ENCODE peak calls at places on chromosomes 16 and 17, in five cellular contexts. One of them, this sample, is unnamed.

GRCh38 chr16:30113031-30113710 is at the start of gene GDPD3:
- DNase-seq in NCI-H1092 treated with DMSO at 0.1 percent for 48 hours: no peak
- DNase-seq in fibroblast of the aortic adventitia: peak
- DNase-seq in endothelial cell: no peak
- DNase-seq in mesothelial cell of epicardium: no peak
- DNase-seq in this sample: no peak

GRCh38 chr17:78993981-78994671 is 14.4 kb upstream of the LGALS3BP start:
- DNase-seq in NCI-H1092 treated with DMSO at 0.1 percent for 48 hours: no peak
- DNase-seq in fibroblast of the aortic adventitia: no peak
- DNase-seq in endothelial cell: no peak
- DNase-seq in mesothelial cell of epicardium: no peak
- DNase-seq in this sample: no peak

GRCh38 chr17:80413771-80414507 is 1.0 kb upstream of the ENDOV start:
- DNase-seq in NCI-H1092 treated with DMSO at 0.1 percent for 48 hours: peak
- DNase-seq in fibroblast of the aortic adventitia: no peak
- DNase-seq in endothelial cell: no peak
- DNase-seq in mesothelial cell of epicardium: no peak
- DNase-seq in this sample: no peak

GRCh38 chr17:45851873-45852272 is 7.2 kb downstream of the SPPL2C start:
- DNase-seq in NCI-H1092 treated with DMSO at 0.1 percent for 48 hours: no peak
- DNase-seq in fibroblast of the aortic adventitia: no peak
- DNase-seq in endothelial cell: no peak
- DNase-seq in mesothelial cell of epicardium: no peak
- DNase-seq in this sample: no peak

GRCh38 chr16:83517398-83517797 is 290.4 kb upstream of the HSBP1 start:
- DNase-seq in NCI-H1092 treated with DMSO at 0.1 percent for 48 hours: no peak
- DNase-seq in fibroblast of the aortic adventitia: no peak
- DNase-seq in endothelial cell: no peak
- DNase-seq in mesothelial cell of epicardium: no peak
- DNase-seq in this sample: no peak

GRCh38 chr17:39239640-39240314 is 14.0 kb upstream of the STAC2 start:
- DNase-seq in NCI-H1092 treated with DMSO at 0.1 percent for 48 hours: peak
- DNase-seq in fibroblast of the aortic adventitia: no peak
- DNase-seq in endothelial cell: peak
- DNase-seq in mesothelial cell of epicardium: peak
- DNase-seq in this sample: peak

GRCh38 chr17:19520641-19521040 is 13.0 kb upstream of the SLC47A1 start:
- DNase-seq in NCI-H1092 treated with DMSO at 0.1 percent for 48 hours: no peak
- DNase-seq in fibroblast of the aortic adventitia: no peak
- DNase-seq in endothelial cell: no peak
- DNase-seq in mesothelial cell of epicardium: no peak
- DNase-seq in this sample: no peak

GRCh38 chr16:77696149-77696548 is 26.2 kb upstream of the NUDT7 start:
- DNase-seq in NCI-H1092 treated with DMSO at 0.1 percent for 48 hours: no peak
- DNase-seq in fibroblast of the aortic adventitia: no peak
- DNase-seq in endothelial cell: no peak
- DNase-seq in mesothelial cell of epicardium: no peak
- DNase-seq in this sample: peak

GRCh38 chr17:73011016-73011486 is 81.4 kb downstream of the SLC39A11 start:
- DNase-seq in NCI-H1092 treated with DMSO at 0.1 percent for 48 hours: no peak
- DNase-seq in fibroblast of the aortic adventitia: no peak
- DNase-seq in endothelial cell: peak
- DNase-seq in mesothelial cell of epicardium: no peak
- DNase-seq in this sample: no peak

GRCh38 chr16:73878616-73879015 is 418.0 kb upstream of the PSMD7 start:
- DNase-seq in NCI-H1092 treated with DMSO at 0.1 percent for 48 hours: peak
- DNase-seq in fibroblast of the aortic adventitia: peak
- DNase-seq in endothelial cell: no peak
- DNase-seq in mesothelial cell of epicardium: no peak
- DNase-seq in this sample: peak

GRCh38 chr17:13600475-13601316 is 1.0 kb downstream of the HS3ST3A1 start:
- DNase-seq in NCI-H1092 treated with DMSO at 0.1 percent for 48 hours: no peak
- DNase-seq in fibroblast of the aortic adventitia: no peak
- DNase-seq in endothelial cell: peak
- DNase-seq in mesothelial cell of epicardium: peak
- DNase-seq in this sample: no peak

GRCh38 chr17:31053076-31053475 is 41.7 kb upstream of the NF1 start:
- DNase-seq in NCI-H1092 treated with DMSO at 0.1 percent for 48 hours: no peak
- DNase-seq in fibroblast of the aortic adventitia: no peak
- DNase-seq in endothelial cell: no peak
- DNase-seq in mesothelial cell of epicardium: no peak
- DNase-seq in this sample: no peak